ENCODE peak calls at places on chromosomes 5 and 9, in eight cellular contexts. L, C, G, B, E, A, N and O are unnamed samples. For H3K4me1, the result is how much of the 10 kb centered on the place peaks cover.

GRCh38 chr5:61283480-61283879 is 48.6 kb upstream of the ZSWIM6 start:
- DNase-seq in L (no peak), C (no peak), G (no peak), B (no peak), E (no peak), A (no peak), N (no peak), O (no peak)

GRCh38 chr5:73424489-73425102 is 24.0 kb downstream of the FOXD1 start:
- DNase-seq in L (no peak), C (no peak), G (no peak), B (no peak), E (no peak), A (no peak), N (no peak), O (no peak)

GRCh38 chr5:156475831-156476551 is 149.0 kb downstream of the SGCD start:
- DNase-seq in L (no peak), C (no peak), G (peak), B (no peak), E (peak), A (no peak), N (no peak), O (no peak)

GRCh38 chr5:1760656-1761452 is 38.8 kb downstream of the MRPL36 start:
- DNase-seq in L (peak), C (no peak), G (no peak), B (no peak), E (no peak), A (peak), N (no peak), O (no peak)

GRCh38 chr9:135061441-135061840 is 26.0 kb upstream of the OLFM1 start:
- DNase-seq in L (no peak), C (no peak), G (no peak), B (peak), E (no peak), A (peak), N (no peak), O (no peak)

GRCh38 chr9:114805670-114806551 is at the start of gene TNFSF15:
- DNase-seq in L (peak), C (peak), G (peak), B (peak), E (peak), A (peak), N (peak), O (peak)

GRCh38 chr9:101387871-101388506 is 3.2 kb upstream of the BAAT start:
- DNase-seq in L (no peak), C (no peak), G (peak), B (no peak), E (peak), A (no peak), N (peak), O (no peak)

GRCh38 chr9:19641046-19641445 is 147.8 kb downstream of the SLC24A2 start:
- DNase-seq in L (no peak), C (no peak), G (peak), B (no peak), E (peak), A (no peak), N (no peak), O (no peak)

GRCh38 chr5:960551-960950 is 48.1 kb upstream of the NKD2 start:
- DNase-seq in L (no peak), C (no peak), G (no peak), B (peak), E (no peak), A (no peak), N (no peak), O (no peak)

GRCh38 chr9:69324549-69325401 is at the start of gene ENTREP1:
- DNase-seq in L (peak), C (no peak), G (peak), B (peak), E (peak), A (peak), N (no peak), O (peak)

GRCh38 chr5:175814676-175815075 is 56.7 kb upstream of the CPLX2 start:
- DNase-seq in L (no peak), C (no peak), G (no peak), B (no peak), E (peak), A (no peak), N (no peak), O (no peak)

GRCh38 chr5:97601651-97602050 is 418.6 kb upstream of the RIOK2 start:
- DNase-seq in L (no peak), C (no peak), G (no peak), B (no peak), E (no peak), A (no peak), N (no peak), O (no peak)

GRCh38 chr9:129868571-129869486 is 33.6 kb downstream of the USP20 start:
- DNase-seq in L (no peak), C (no peak), G (no peak), B (no peak), E (no peak), A (no peak), N (peak), O (peak)

GRCh38 chr9:466749-467148 is 252.1 kb downstream of the DOCK8 start:
- DNase-seq in L (no peak), C (no peak), G (no peak), B (no peak), E (no peak), A (no peak), N (no peak), O (no peak)

GRCh38 chr5:171855798-171856772 is 70.5 kb downstream of the SMIM23 start:
- DNase-seq in L (no peak), C (peak), G (no peak), B (no peak), E (peak), A (no peak), N (no peak), O (no peak)

GRCh38 chr9:87950765-87951488 is 23.4 kb downstream of the CDK20 start:
- DNase-seq in L (no peak), C (no peak), G (peak), B (no peak), E (peak), A (no peak), N (peak), O (peak)

GRCh38 chr9:91071185-91071990 is 269.8 kb downstream of the SYK start:
- DNase-seq in L (no peak), C (no peak), G (no peak), B (no peak), E (peak), A (no peak), N (no peak), O (peak)

GRCh38 chr9:98378206-98379193 is 123.1 kb upstream of the TBC1D2 start:
- DNase-seq in L (no peak), C (no peak), G (no peak), B (no peak), E (no peak), A (no peak), N (no peak), O (no peak)

GRCh38 chr9:12640021-12640587 is 53.1 kb upstream of the TYRP1 start:
- DNase-seq in L (no peak), C (no peak), G (peak), B (no peak), E (peak), A (no peak), N (no peak), O (no peak)

GRCh38 chr5:157560560-157560959 is 15.0 kb downstream of the ADAM19 start:
- DNase-seq in L (no peak), C (no peak), G (no peak), B (no peak), E (no peak), A (no peak), N (no peak), O (no peak)

GRCh38 chr5:117863589-117864296 is 1124.6 kb downstream of the DTWD2 start:
- DNase-seq in L (no peak), C (no peak), G (no peak), B (no peak), E (no peak), A (no peak), N (no peak), O (no peak)

GRCh38 chr5:109769597-109770291 is 80.0 kb downstream of the MAN2A1 start:
- DNase-seq in L (no peak), C (no peak), G (no peak), B (no peak), E (no peak), A (no peak), N (no peak), O (no peak)

GRCh38 chr5:37249820-37250175 is 622 bp upstream of the CPLANE1 start:
- DNase-seq in L (no peak), C (no peak), G (no peak), B (no peak), E (no peak), A (no peak), N (no peak), O (no peak)
- H3K27ac ChIP-seq in L (peak), C (peak), G (no peak), B (peak), E (peak), A (peak), N (no peak), O (no peak)

GRCh38 chr9:127520941-127521918 is 69.9 kb downstream of the LRSAM1 start:
- DNase-seq in L (no peak), C (no peak), G (no peak), B (no peak), E (peak), A (no peak), N (no peak), O (no peak)
- H3K4me1 ChIP-seq in L (under half), C (under half), G (under half), B (under half), E (half or more), A (under half), N (under half), O (under half)

DNA sequence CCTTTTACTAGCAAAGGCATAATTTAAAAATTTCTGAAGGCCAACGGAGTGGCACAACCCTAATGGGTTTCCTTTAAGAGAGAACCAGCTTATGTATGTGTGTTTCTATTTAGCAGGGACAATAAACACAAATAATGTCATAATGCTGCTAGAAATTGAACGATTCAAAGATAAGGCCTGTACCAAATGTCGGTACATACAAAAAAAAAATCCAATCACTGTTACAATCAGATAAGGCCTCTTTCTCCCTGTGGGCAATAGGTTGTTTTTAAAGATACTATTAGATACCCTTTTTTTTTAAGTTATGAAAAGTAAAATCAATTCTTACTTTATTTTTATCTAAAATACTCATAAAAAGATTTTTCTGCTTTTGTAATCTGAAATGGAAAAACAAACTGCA is 821.0 kb downstream of the PRELID2 start:
- DNase-seq in L (no peak), C (no peak), G (no peak), B (no peak), E (no peak), A (no peak), N (no peak), O (no peak)
- H3K4me3 ChIP-seq in L (no peak), C (no peak), G (no peak), B (no peak), E (no peak), A (no peak), N (no peak), O (no peak)

GRCh38 chr5:122404653-122405362 is 92.8 kb downstream of the SNCAIP start:
- DNase-seq in L (no peak), C (no peak), G (no peak), B (no peak), E (no peak), A (no peak), N (no peak), O (no peak)

GRCh38 chr5:122403965-122404364 is 91.9 kb downstream of the SNCAIP start:
- DNase-seq in L (no peak), C (no peak), G (no peak), B (no peak), E (peak), A (no peak), N (no peak), O (no peak)

GRCh38 chr5:122400961-122401360 is 88.9 kb downstream of the SNCAIP start:
- DNase-seq in L (no peak), C (no peak), G (peak), B (no peak), E (no peak), A (no peak), N (no peak), O (no peak)

GRCh38 chr5:122401991-122402710 is 90.1 kb downstream of the SNCAIP start:
- DNase-seq in L (no peak), C (no peak), G (no peak), B (no peak), E (no peak), A (no peak), N (no peak), O (no peak)

DNA sequence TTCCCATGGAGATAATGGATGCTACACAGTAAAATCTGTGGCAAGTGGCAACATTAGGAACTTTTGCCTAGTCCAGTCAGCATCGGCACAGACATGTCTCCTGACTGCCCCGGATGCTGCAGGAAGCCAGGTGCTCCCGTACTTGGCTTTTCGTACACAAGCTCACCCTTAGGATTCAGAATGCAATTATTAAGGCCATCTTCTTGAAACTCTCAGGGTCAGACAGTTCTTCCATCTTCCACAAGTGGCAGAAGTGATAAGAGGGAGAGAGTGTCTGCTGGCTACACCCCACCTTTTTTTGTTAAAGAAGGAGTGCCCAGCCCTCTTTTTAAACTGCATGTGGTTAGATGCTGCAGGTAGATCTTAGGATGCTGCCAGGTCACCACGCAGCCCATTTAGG is 91.2 kb downstream of the SNCAIP start:
- DNase-seq in L (no peak), C (no peak), G (no peak), B (no peak), E (no peak), A (no peak), N (no peak), O (no peak)
- H3K27ac ChIP-seq in L (no peak), C (no peak), G (no peak), B (no peak), E (no peak), A (no peak), N (no peak), O (no peak)

GRCh38 chr5:135394095-135394494 is 4.9 kb downstream of the MACROH2A1 start:
- DNase-seq in L (no peak), C (no peak), G (no peak), B (no peak), E (no peak), A (no peak), N (no peak), O (no peak)
- H3K4me1 ChIP-seq in L (under half), C (half or more), G (under half), B (half or more), E (under half), A (half or more), N (half or more), O (under half)

GRCh38 chr5:119322312-119322947 is 33.4 kb upstream of the TNFAIP8 start:
- DNase-seq in L (no peak), C (no peak), G (no peak), B (no peak), E (no peak), A (no peak), N (no peak), O (no peak)

GRCh38 chr5:119323630-119324000 is 32.2 kb upstream of the TNFAIP8 start:
- DNase-seq in L (no peak), C (no peak), G (no peak), B (no peak), E (peak), A (no peak), N (no peak), O (no peak)

GRCh38 chr5:119322948-119323629 is 32.7 kb upstream of the TNFAIP8 start:
- DNase-seq in L (no peak), C (no peak), G (no peak), B (no peak), E (no peak), A (no peak), N (no peak), O (no peak)

GRCh38 chr5:119327018-119327417 is 28.8 kb upstream of the TNFAIP8 start:
- DNase-seq in L (no peak), C (no peak), G (no peak), B (no peak), E (no peak), A (no peak), N (no peak), O (no peak)

GRCh38 chr5:119324842-119325241 is 31.0 kb upstream of the TNFAIP8 start:
- DNase-seq in L (no peak), C (no peak), G (no peak), B (no peak), E (no peak), A (no peak), N (no peak), O (no peak)
- H3K4me3 ChIP-seq in L (no peak), C (no peak), G (no peak), B (no peak), E (peak), A (no peak), N (no peak), O (no peak)